ENCODE peak calls at places on chromosomes 16 and 17, in nine cellular contexts. G is fibroblast of lung, O is astrocyte, C is left ventricle myocardium inferior, K is GM12878, D is osteoblast, P is sigmoid colon, W is hepatocyte, J is cardiac muscle cell. X is an unnamed sample.

GRCh38 chr17:44061446-44061845 is 5.0 kb downstream of the LSM12 start:
- DNase-seq in C (no peak), K (no peak), W (no peak), J (no peak), P (no peak), G (no peak), O (no peak), D (peak; percentile 80), X (no peak)

GRCh38 chr17:39236383-39236927 is 10.7 kb upstream of the STAC2 start:
- DNase-seq in C (no peak), D (peak; percentile 58), K (no peak), P (no peak), J (no peak), G (no peak), W (no peak), O (no peak), X (no peak)

GRCh38 chr17:72111374-72111773 is 9.4 kb upstream of the SOX9 start:
- DNase-seq in O (no peak), G (no peak), D (no peak), K (no peak), J (no peak), C (no peak), W (no peak), P (no peak), X (no peak)

GRCh38 chr16:81366316-81366932 is 51.7 kb downstream of the GAN start:
- DNase-seq in W (peak; percentile 66), D (peak; percentile 67), P (no peak), G (peak; percentile 26), C (no peak), J (peak; percentile 70), K (peak; percentile 23), O (peak; percentile 12), X (no peak)

GRCh38 chr16:24771779-24772157 is 42.3 kb downstream of the TNRC6A start:
- DNase-seq in K (no peak), J (peak; percentile 31), O (no peak), P (no peak), W (no peak), C (no peak), D (no peak), G (no peak), X (no peak)

GRCh38 chr16:2912330-2913199 is 834 bp downstream of the FLYWCH1 start:
- DNase-seq in D (peak; percentile 87), W (peak; percentile 51), P (peak; percentile 80), G (peak; percentile 75), C (no peak), J (peak; percentile 79), K (no peak), O (peak; percentile 72), X (no peak)

GRCh38 chr16:57258226-57258909 is 13.3 kb downstream of the ARL2BP start:
- DNase-seq in D (peak; percentile 9), W (no peak), O (no peak), G (no peak), J (no peak), P (peak; percentile 58), K (no peak), C (no peak), X (peak; percentile 45)

GRCh38 chr17:69575346-69575761 is 160.9 kb downstream of the MAP2K6 start:
- DNase-seq in O (peak; percentile 96), J (peak; percentile 87), P (no peak), D (no peak), K (no peak), G (peak; percentile 95), W (no peak), C (no peak), X (no peak)

GRCh38 chr17:3207367-3207766 is at the start of gene OR1A1:
- DNase-seq in C (no peak), K (no peak), G (no peak), J (no peak), O (no peak), D (no peak), W (no peak), P (no peak), X (no peak)

GRCh38 chr17:72922223-72922622 is 170.3 kb downstream of the SLC39A11 start:
- DNase-seq in P (no peak), O (no peak), W (no peak), K (no peak), D (no peak), G (no peak), C (no peak), J (no peak), X (no peak)

GRCh38 chr16:70689035-70689969 is 3.4 kb upstream of the MTSS2 start:
- DNase-seq in P (peak; percentile 92), D (no peak), K (no peak), C (peak; percentile 64), J (no peak), W (no peak), O (no peak), G (no peak), X (no peak)

DNA sequence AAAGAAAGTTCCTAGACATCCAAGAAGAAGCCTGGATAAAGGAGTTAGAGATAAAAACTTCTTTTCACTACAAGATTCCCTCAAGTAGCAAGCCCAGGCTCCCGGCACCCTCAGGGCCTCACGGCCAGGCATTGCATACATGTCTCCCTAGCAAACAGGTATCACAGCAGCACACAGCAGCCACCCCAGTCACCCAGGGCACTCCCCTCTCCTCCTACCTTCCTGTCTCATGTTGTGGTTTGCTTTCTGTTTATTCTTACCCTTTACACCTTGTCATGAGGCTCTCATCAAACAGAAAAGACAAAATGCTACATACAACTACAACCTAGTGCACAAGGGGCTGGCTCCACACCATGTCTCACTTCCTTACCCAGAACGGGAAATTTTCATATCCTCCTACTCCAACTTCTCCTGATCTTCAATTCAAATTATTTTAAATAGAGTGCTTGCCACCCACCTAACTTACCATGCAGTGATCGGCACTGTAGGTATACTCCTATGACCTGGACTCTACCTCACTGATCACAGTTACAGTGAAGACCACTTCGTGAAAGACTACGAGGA is 42.7 kb downstream of the XPO6 start:
- DNase-seq in O (no peak), D (no peak), K (no peak), G (no peak), C (no peak), P (no peak), J (no peak), W (no peak), X (no peak)
- H3K36me3 ChIP-seq in O (peaks cover 22% of the 10 kb centered on the region), D (peaks cover 47% of the 10 kb centered on the region), K (peaks cover 39% of the 10 kb centered on the region), G (peaks cover 30% of the 10 kb centered on the region), C (peaks cover 64% of the 10 kb centered on the region), P (peaks cover 20% of the 10 kb centered on the region), J (peaks cover 31% of the 10 kb centered on the region), W (no peaks in the 10 kb centered on the region), X (peaks cover 81% of the 10 kb centered on the region)

DNA sequence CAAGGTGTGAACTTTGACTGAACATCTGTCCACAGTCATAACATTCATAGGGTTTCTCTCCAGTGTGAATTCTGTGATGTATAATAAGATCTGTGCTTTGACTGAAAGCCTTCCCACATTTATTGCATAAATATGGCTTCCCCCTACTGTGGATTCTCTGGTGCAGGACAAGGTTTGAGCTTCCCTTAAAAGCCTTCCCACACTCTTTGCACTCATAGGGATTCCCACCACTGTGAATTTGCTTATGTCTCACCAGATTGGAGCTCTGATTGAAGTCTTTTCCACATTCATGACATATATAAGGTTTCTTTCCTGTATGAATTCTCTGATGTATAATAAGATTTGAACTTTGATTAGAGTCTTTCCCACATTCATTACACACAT is 8.3 kb downstream of the ZNF594 start:
- DNase-seq in J (no peak), O (no peak), C (no peak), G (no peak), W (no peak), D (no peak), P (no peak), K (no peak), X (no peak)
- H3K9me3 ChIP-seq in J (peaks cover 13% of the 10 kb centered on the region), O (peaks cover 79% of the 10 kb centered on the region), C (peaks cover 100% of the 10 kb centered on the region), G (peaks cover 6% of the 10 kb centered on the region), W (peaks cover 70% of the 10 kb centered on the region), D (peaks cover 63% of the 10 kb centered on the region), P (peaks cover 76% of the 10 kb centered on the region), K (peaks cover 66% of the 10 kb centered on the region), X (peaks cover 67% of the 10 kb centered on the region)

GRCh38 chr17:48505788-48506187 is 25.0 kb downstream of the HOXB1 start:
- DNase-seq in J (peak; percentile 80), O (peak; percentile 91), D (no peak), W (peak; percentile 65), G (peak; percentile 92), K (peak; percentile 77), C (no peak), P (no peak), X (no peak)
- H3K27ac ChIP-seq in J (peak overlapping the region; percentile 87), O (peak overlapping the region; percentile 11), D (no peak overlapping the region), W (peak overlapping the region; percentile 43), G (no peak overlapping the region), K (no peak overlapping the region), C (no peak overlapping the region), P (peak overlapping the region; percentile 75), X (peak overlapping the region; percentile 8)

GRCh38 chr16:74652249-74652648 is 14.4 kb downstream of the RFWD3 start:
- DNase-seq in J (no peak), P (no peak), D (no peak), O (no peak), W (no peak), G (no peak), C (no peak), K (no peak), X (no peak)

GRCh38 chr16:74651841-74652240 is 14.8 kb downstream of the RFWD3 start:
- DNase-seq in J (no peak), P (no peak), D (no peak), O (no peak), W (no peak), C (no peak), K (no peak), G (no peak), X (no peak)

GRCh38 chr16:74650966-74651567 is 15.6 kb downstream of the RFWD3 start:
- DNase-seq in G (no peak), P (no peak), D (no peak), O (no peak), C (no peak), W (peak; percentile 26), K (no peak), J (peak; percentile 19), X (no peak)

GRCh38 chr16:74657873-74658642 is 8.6 kb downstream of the RFWD3 start:
- DNase-seq in D (no peak), O (no peak), P (no peak), G (no peak), W (no peak), J (no peak), C (no peak), K (no peak), X (no peak)

GRCh38 chr16:74654536-74654935 is 12.1 kb downstream of the RFWD3 start:
- DNase-seq in D (no peak), K (no peak), P (no peak), G (no peak), O (no peak), J (no peak), W (no peak), C (no peak), X (no peak)
- H3K36me3 ChIP-seq in D (peaks cover 47% of the 10 kb centered on the region), K (peaks cover 45% of the 10 kb centered on the region), P (peaks cover 7% of the 10 kb centered on the region), G (peaks cover 2% of the 10 kb centered on the region), O (peaks cover 30% of the 10 kb centered on the region), J (peaks cover 29% of the 10 kb centered on the region), W (no peaks in the 10 kb centered on the region), C (peaks cover 41% of the 10 kb centered on the region), X (peaks cover 91% of the 10 kb centered on the region)